ENCODE peak calls at places on chromosomes 6 and 20, in four cellular contexts. W is CD8-positive, alpha-beta T cell; D is HCT116; Z is heart left ventricle. M is an unnamed sample.

GRCh38 chr6:10256113-10256690 is 158.7 kb downstream of the TFAP2A start:
- DNase-seq in Z (no peak), D (peak; percentile 7), W (no peak), M (no peak)

GRCh38 chr6:32177182-32177787 is 920 bp upstream of the RNF5 start:
- DNase-seq in D (no peak), Z (no peak), W (no peak), M (no peak)

GRCh38 chr6:111161650-111162049 is 74.3 kb downstream of the SLC16A10 start:
- DNase-seq in Z (no peak), D (no peak), W (no peak), M (no peak)

GRCh38 chr6:11972806-11973205 is 39.3 kb upstream of the HIVEP1 start:
- DNase-seq in Z (no peak), D (no peak), W (no peak), M (no peak)

GRCh38 chr6:79895382-79896100 is 51.8 kb downstream of the ELOVL4 start:
- DNase-seq in D (no peak), W (no peak), Z (no peak), M (no peak)

GRCh38 chr20:59811681-59812171 is 121.7 kb downstream of the SYCP2 start:
- DNase-seq in Z (no peak), W (no peak), D (no peak), M (no peak)

GRCh38 chr6:1729133-1729751 is 119.5 kb downstream of the FOXC1 start:
- DNase-seq in D (no peak), W (no peak), Z (no peak), M (no peak)

GRCh38 chr6:19052219-19052618 is 665.1 kb downstream of the RNF144B start:
- DNase-seq in Z (no peak), D (no peak), W (no peak), M (no peak)

GRCh38 chr6:161618816-161619454 is 345.1 kb upstream of the AGPAT4 start:
- DNase-seq in W (no peak), Z (no peak), D (peak; percentile 10), M (no peak)

GRCh38 chr6:156796627-156797026 is 19.4 kb downstream of the ARID1B start:
- DNase-seq in D (no peak), W (no peak), Z (no peak), M (no peak)

GRCh38 chr20:51456511-51457280 is 85.8 kb downstream of the NFATC2 start:
- DNase-seq in Z (peak; percentile 95), W (no peak), D (peak; percentile 88), M (peak; percentile 94)

GRCh38 chr20:50471231-50471630 is 39.0 kb upstream of the PTPN1 start:
- DNase-seq in D (no peak), W (no peak), Z (no peak), M (no peak)

GRCh38 chr6:109237082-109237985 is 142.0 kb downstream of the CEP57L1 start:
- DNase-seq in W (no peak), D (no peak), Z (no peak), M (no peak)

GRCh38 chr20:19968488-19969073 is 48.6 kb upstream of the NAA20 start:
- DNase-seq in W (no peak), D (no peak), Z (no peak), M (no peak)

GRCh38 chr20:19969106-19969505 is 48.1 kb upstream of the NAA20 start:
- DNase-seq in W (no peak), D (no peak), Z (no peak), M (no peak)

GRCh38 chr20:19971121-19971520 is 46.0 kb upstream of the NAA20 start:
- DNase-seq in Z (no peak), D (no peak), W (no peak), M (no peak)

GRCh38 chr20:19970256-19970765 is 46.9 kb upstream of the NAA20 start:
- DNase-seq in D (no peak), Z (no peak), W (no peak), M (no peak)

DNA sequence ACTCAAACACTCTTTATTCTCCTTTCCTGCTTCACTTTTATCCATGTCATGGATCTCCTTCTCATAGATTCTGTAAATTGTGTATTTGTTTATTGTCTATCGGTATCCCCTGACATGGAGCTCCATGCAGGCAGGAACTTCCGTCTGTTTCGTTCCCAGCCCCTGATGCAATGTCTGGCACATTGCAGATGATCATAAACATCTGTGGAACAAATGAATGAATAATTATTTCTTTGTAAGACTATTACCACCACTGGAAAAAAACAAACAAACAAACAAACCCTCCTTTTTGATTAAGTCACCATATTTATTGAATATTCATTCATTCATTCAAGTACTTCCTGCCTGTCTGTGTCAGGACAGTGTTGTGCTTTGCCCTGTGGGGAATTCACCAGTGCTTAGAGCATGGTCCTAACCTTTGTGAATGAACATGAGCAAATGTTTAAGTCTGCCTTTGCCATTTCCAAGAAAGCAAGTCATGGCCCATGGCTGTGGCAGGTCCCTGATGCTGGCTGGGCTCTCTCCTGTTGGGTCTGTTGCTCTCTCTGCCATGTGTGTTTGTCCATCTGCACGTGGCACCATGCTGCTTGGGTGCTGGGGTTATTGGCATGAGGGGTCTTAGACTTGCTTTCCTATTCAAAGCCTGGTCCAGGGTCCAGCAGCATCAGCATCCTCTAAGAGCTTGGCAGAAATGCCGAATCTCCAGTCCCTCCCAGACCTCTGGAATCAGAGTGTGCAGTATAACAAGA is 47.5 kb upstream of the NAA20 start:
- DNase-seq in Z (no peak), W (no peak), D (no peak), M (no peak)
- H3K27ac ChIP-seq in Z (no peak overlapping the region), W (no peak overlapping the region), D (no peak overlapping the region), M (no peak overlapping the region)

GRCh38 chr20:642398-643174 is 10.4 kb downstream of the SRXN1 start:
- DNase-seq in D (no peak), Z (peak; percentile 63), W (no peak), M (no peak)
- H3K4me3 ChIP-seq in D (no peak overlapping the region), Z (peak overlapping the region; percentile 60), W (no peak overlapping the region), M (peak overlapping the region; percentile 31)

DNA sequence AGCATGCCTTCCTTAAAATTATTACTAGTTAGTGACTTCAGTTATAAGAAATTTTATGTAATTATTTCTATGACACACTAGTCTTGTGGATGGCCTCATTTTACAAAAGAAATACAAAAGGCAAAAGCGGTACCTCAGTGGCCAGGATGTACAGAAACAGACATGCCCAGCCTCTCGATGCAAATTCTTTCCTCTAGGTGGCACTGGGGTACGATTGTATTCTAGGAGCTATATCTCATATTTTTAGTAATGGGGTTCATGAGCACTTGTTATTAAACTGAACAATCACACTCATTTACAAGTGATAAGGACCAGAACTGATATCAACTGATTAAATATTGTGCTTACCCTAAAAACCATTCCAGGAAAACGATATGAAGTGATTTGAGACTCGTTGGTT is 59.8 kb downstream of the SOD2 start:
- DNase-seq in D (peak; percentile 37), W (no peak), Z (no peak), M (no peak)
- TF ChIP-seq CTCF in D (peak; percentile 88), W (no peak), Z (no peak), M (peak; percentile 65)

DNA sequence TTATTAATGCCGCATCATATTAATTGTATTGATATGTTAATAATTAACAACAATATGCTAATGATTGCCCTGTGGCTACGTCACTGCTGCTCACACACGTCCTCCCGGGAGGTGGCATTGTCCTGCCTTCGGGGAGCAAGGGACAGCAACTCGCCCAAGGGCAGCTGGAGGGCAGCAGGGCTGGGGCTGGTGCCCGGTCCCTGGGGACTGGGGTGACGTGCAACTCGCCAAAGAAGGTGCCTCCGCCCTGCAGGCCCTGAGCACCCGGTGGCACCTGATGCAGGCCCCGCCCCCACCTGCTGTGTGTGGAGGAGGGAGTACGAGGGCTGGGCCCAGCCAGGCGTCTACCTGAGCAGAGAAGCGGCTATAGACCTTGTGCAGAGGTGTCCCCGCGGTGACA is 64.9 kb upstream of the SLCO4A1 start:
- DNase-seq in W (no peak), D (no peak), Z (no peak), M (no peak)
- H3K27ac ChIP-seq in W (no peak overlapping the region), D (no peak overlapping the region), Z (no peak overlapping the region), M (no peak overlapping the region)

GRCh38 chr6:127918506-127919427 is 17.9 kb upstream of the THEMIS start:
- DNase-seq in W (no peak), D (no peak), Z (no peak), M (no peak)
- H3K4me3 ChIP-seq in W (peak overlapping the region; percentile 57), D (no peak overlapping the region), Z (no peak overlapping the region), M (no peak overlapping the region)